ENCODE peak calls at places on chromosomes 5 and 9, in seven cellular contexts. One of them, this sample, is unnamed.
A peak's percentile ranks its signal among the peaks of the same experiment; 100 is the strongest.

GRCh38 chr9:109498195-109499060 is at the start of gene PTPN3:
- DNase-seq in OCI-LY7: no peak
- DNase-seq in fibroblast of pulmonary artery: no peak
- DNase-seq in natural killer cell: no peak
- DNase-seq in GM20000: peak; percentile 65
- DNase-seq in CD4-positive, CD25-positive, alpha-beta regulatory T cell: no peak
- DNase-seq in M059J: peak; percentile 28
- DNase-seq in this sample: no peak

GRCh38 chr5:3825888-3826465 is 230.3 kb downstream of the IRX1 start:
- DNase-seq in fibroblast of pulmonary artery: no peak
- DNase-seq in natural killer cell: no peak
- DNase-seq in CD4-positive, CD25-positive, alpha-beta regulatory T cell: no peak
- DNase-seq in M059J: no peak
- DNase-seq in GM20000: no peak
- DNase-seq in OCI-LY7: no peak
- DNase-seq in this sample: no peak

GRCh38 chr9:70679845-70680244 is 265.4 kb upstream of the KLF9 start:
- DNase-seq in GM20000: no peak
- DNase-seq in M059J: no peak
- DNase-seq in CD4-positive, CD25-positive, alpha-beta regulatory T cell: no peak
- DNase-seq in OCI-LY7: no peak
- DNase-seq in natural killer cell: no peak
- DNase-seq in fibroblast of pulmonary artery: peak; percentile 65
- DNase-seq in this sample: no peak

GRCh38 chr5:39580702-39581498 is 156.1 kb upstream of the DAB2 start:
- DNase-seq in natural killer cell: no peak
- DNase-seq in M059J: peak; percentile 45
- DNase-seq in fibroblast of pulmonary artery: peak; percentile 69
- DNase-seq in CD4-positive, CD25-positive, alpha-beta regulatory T cell: no peak
- DNase-seq in GM20000: no peak
- DNase-seq in OCI-LY7: no peak
- DNase-seq in this sample: peak; percentile 9

GRCh38 chr5:56763711-56764466 is 51.5 kb upstream of the MAP3K1 start:
- DNase-seq in fibroblast of pulmonary artery: peak; percentile 76
- DNase-seq in OCI-LY7: peak; percentile 45
- DNase-seq in natural killer cell: no peak
- DNase-seq in GM20000: no peak
- DNase-seq in CD4-positive, CD25-positive, alpha-beta regulatory T cell: no peak
- DNase-seq in M059J: peak; percentile 75
- DNase-seq in this sample: no peak

GRCh38 chr9:106820866-106821265 is 42.1 kb upstream of the ZNF462 start:
- DNase-seq in M059J: no peak
- DNase-seq in fibroblast of pulmonary artery: no peak
- DNase-seq in OCI-LY7: no peak
- DNase-seq in natural killer cell: no peak
- DNase-seq in GM20000: no peak
- DNase-seq in CD4-positive, CD25-positive, alpha-beta regulatory T cell: no peak
- DNase-seq in this sample: no peak

GRCh38 chr5:124806026-124806856 is 59.8 kb upstream of the ZNF608 start:
- DNase-seq in natural killer cell: no peak
- DNase-seq in fibroblast of pulmonary artery: peak; percentile 89
- DNase-seq in M059J: peak; percentile 69
- DNase-seq in OCI-LY7: no peak
- DNase-seq in CD4-positive, CD25-positive, alpha-beta regulatory T cell: no peak
- DNase-seq in GM20000: no peak
- DNase-seq in this sample: peak; percentile 95

GRCh38 chr5:150960791-150961396 is 56.1 kb upstream of the ZNF300 start:
- DNase-seq in fibroblast of pulmonary artery: no peak
- DNase-seq in natural killer cell: no peak
- DNase-seq in M059J: no peak
- DNase-seq in GM20000: no peak
- DNase-seq in CD4-positive, CD25-positive, alpha-beta regulatory T cell: no peak
- DNase-seq in OCI-LY7: peak; percentile 48
- DNase-seq in this sample: no peak

GRCh38 chr5:68460147-68460760 is 244.7 kb downstream of the PIK3R1 start:
- DNase-seq in CD4-positive, CD25-positive, alpha-beta regulatory T cell: peak; percentile 5
- DNase-seq in fibroblast of pulmonary artery: peak; percentile 82
- DNase-seq in GM20000: peak; percentile 29
- DNase-seq in M059J: peak; percentile 68
- DNase-seq in natural killer cell: no peak
- DNase-seq in OCI-LY7: peak; percentile 68
- DNase-seq in this sample: peak; percentile 82